ENCODE peak calls at places on chromosome 12, in eight cellular contexts. O, K, M, F, Y, Z, J and X are unnamed samples.

GRCh38 chr12:108850854-108851573 is 6.4 kb downstream of the SSH1 start:
- DNase-seq in K (peak), Y (peak), F (peak), M (peak), J (peak), O (peak), Z (no peak), X (no peak)

GRCh38 chr12:109291531-109292341 is 17.3 kb downstream of the FOXN4 start:
- DNase-seq in J (peak), M (no peak), Y (no peak), O (no peak), F (peak), K (no peak), Z (no peak), X (peak)

GRCh38 chr12:31859232-31859977 is 99.8 kb upstream of the RESF1 start:
- DNase-seq in J (no peak), Y (peak), F (no peak), K (no peak), M (peak), Z (no peak), O (no peak), X (no peak)

GRCh38 chr12:22083167-22083566 is 37.1 kb downstream of the CMAS start:
- DNase-seq in K (peak), J (no peak), M (no peak), Z (peak), O (no peak), F (peak), Y (peak), X (no peak)

GRCh38 chr12:29287622-29288021 is 93.3 kb downstream of the ERGIC2 start:
- DNase-seq in J (no peak), Y (no peak), F (no peak), O (no peak), M (no peak), Z (no peak), K (no peak), X (no peak)

GRCh38 chr12:94263011-94263786 is 114.8 kb downstream of the PLXNC1 start:
- DNase-seq in Z (no peak), M (peak), O (no peak), F (no peak), K (no peak), Y (peak), J (no peak), X (no peak)

GRCh38 chr12:712172-712863 is 40.1 kb upstream of the WNK1 start:
- DNase-seq in K (peak), F (no peak), O (no peak), Y (no peak), Z (no peak), J (no peak), M (no peak), X (no peak)

GRCh38 chr12:30345735-30346445 is 349.8 kb downstream of the IPO8 start:
- DNase-seq in Z (no peak), M (no peak), O (no peak), J (no peak), Y (no peak), K (no peak), F (peak), X (no peak)

GRCh38 chr12:114399664-114400211 is 6.2 kb downstream of the TBX5 start:
- DNase-seq in F (no peak), O (no peak), J (peak), K (no peak), Y (no peak), M (no peak), Z (no peak), X (no peak)

GRCh38 chr12:111180830-111181726 is 187.8 kb downstream of the PHETA1 start:
- DNase-seq in Z (peak), J (peak), M (peak), Y (no peak), O (no peak), F (no peak), K (no peak), X (no peak)

GRCh38 chr12:107402041-107403022 is 283.3 kb upstream of the PWP1 start:
- DNase-seq in O (peak), Z (peak), F (peak), M (peak), J (peak), Y (peak), K (peak), X (peak)

GRCh38 chr12:69331482-69331845 is 16.7 kb upstream of the LYZ start:
- DNase-seq in K (no peak), F (no peak), Z (no peak), J (no peak), Y (no peak), M (no peak), O (no peak), X (no peak)

GRCh38 chr12:84994436-84994835 is 41.6 kb downstream of the TSPAN19 start:
- DNase-seq in Y (no peak), Z (no peak), K (no peak), M (no peak), O (no peak), J (no peak), F (no peak), X (no peak)

GRCh38 chr12:59087077-59087673 is 166.9 kb upstream of the LRIG3 start:
- DNase-seq in M (no peak), Z (no peak), F (no peak), J (peak), O (no peak), Y (no peak), K (no peak), X (no peak)

GRCh38 chr12:66648336-66648735 is 30.5 kb downstream of the GRIP1 start:
- DNase-seq in F (peak), M (no peak), Z (no peak), O (no peak), Y (no peak), J (no peak), K (no peak), X (no peak)

GRCh38 chr12:115710104-115710564 is 567.4 kb downstream of the MED13L start:
- DNase-seq in F (peak), K (peak), O (peak), Z (peak), Y (no peak), M (no peak), J (no peak), X (no peak)

GRCh38 chr12:99271071-99271470 is 376.5 kb upstream of the GARIN6 start:
- DNase-seq in Z (no peak), J (no peak), M (no peak), Y (no peak), F (peak), K (no peak), O (no peak), X (no peak)

GRCh38 chr12:81021834-81022233 is 56.0 kb upstream of the ACSS3 start:
- DNase-seq in Y (no peak), M (no peak), J (no peak), O (no peak), K (peak), Z (no peak), F (peak), X (no peak)

GRCh38 chr12:56839489-56840442 is 76.6 kb downstream of the HSD17B6 start:
- DNase-seq in F (peak), Z (peak), J (peak), Y (peak), K (no peak), M (peak), O (peak), X (peak)

GRCh38 chr12:56836317-56836716 is 73.2 kb downstream of the HSD17B6 start:
- DNase-seq in Y (peak), Z (no peak), K (peak), J (no peak), O (no peak), F (peak), M (no peak), X (no peak)

GRCh38 chr12:56838602-56839488 is 75.7 kb downstream of the HSD17B6 start:
- DNase-seq in Z (no peak), F (peak), K (no peak), O (no peak), M (no peak), Y (no peak), J (no peak), X (no peak)

GRCh38 chr12:56834886-56835285 is 71.8 kb downstream of the HSD17B6 start:
- DNase-seq in Z (no peak), Y (no peak), K (no peak), M (no peak), O (no peak), F (no peak), J (no peak), X (no peak)

GRCh38 chr12:56836800-56837663 is 73.9 kb downstream of the HSD17B6 start:
- DNase-seq in M (no peak), Y (peak), O (no peak), K (peak), F (peak), Z (no peak), J (no peak), X (no peak)
- H3K4me3 ChIP-seq in M (no peak), Y (no peak), O (no peak), K (no peak), F (no peak), Z (no peak), J (no peak), X (no peak)

GRCh38 chr12:49954863-49955830 is 4.6 kb downstream of the AQP2 start:
- DNase-seq in F (no peak), K (no peak), Y (no peak), M (no peak), O (no peak), Z (no peak), J (peak), X (no peak)
- TF ChIP-seq CTCF in F (no peak), K (no peak), Y (no peak), M (no peak), O (no peak), Z (no peak), J (no peak), X (no peak)

GRCh38 chr12:96035283-96036236 is at the start of gene LTA4H:
- DNase-seq in F (peak), J (peak), K (peak), O (peak), M (peak), Z (peak), Y (peak), X (peak)
- H3K27ac ChIP-seq in F (peak), J (peak), K (peak), O (peak), M (peak), Z (peak), Y (peak), X (peak)

GRCh38 chr12:102992720-102993119 is 35.2 kb downstream of the ASCL1 start:
- DNase-seq in Z (no peak), J (no peak), M (no peak), F (no peak), Y (no peak), K (no peak), O (no peak), X (no peak)

GRCh38 chr12:102990419-102990818 is 32.9 kb downstream of the ASCL1 start:
- DNase-seq in F (no peak), J (peak), Z (no peak), K (no peak), M (no peak), O (no peak), Y (no peak), X (no peak)

GRCh38 chr12:102993537-102993936 is 36.1 kb downstream of the ASCL1 start:
- DNase-seq in J (no peak), Z (no peak), K (no peak), F (no peak), Y (no peak), O (no peak), M (no peak), X (no peak)

GRCh38 chr12:102995372-102995771 is 37.9 kb downstream of the ASCL1 start:
- DNase-seq in M (no peak), F (no peak), K (no peak), J (no peak), Z (no peak), Y (no peak), O (no peak), X (no peak)

DNA sequence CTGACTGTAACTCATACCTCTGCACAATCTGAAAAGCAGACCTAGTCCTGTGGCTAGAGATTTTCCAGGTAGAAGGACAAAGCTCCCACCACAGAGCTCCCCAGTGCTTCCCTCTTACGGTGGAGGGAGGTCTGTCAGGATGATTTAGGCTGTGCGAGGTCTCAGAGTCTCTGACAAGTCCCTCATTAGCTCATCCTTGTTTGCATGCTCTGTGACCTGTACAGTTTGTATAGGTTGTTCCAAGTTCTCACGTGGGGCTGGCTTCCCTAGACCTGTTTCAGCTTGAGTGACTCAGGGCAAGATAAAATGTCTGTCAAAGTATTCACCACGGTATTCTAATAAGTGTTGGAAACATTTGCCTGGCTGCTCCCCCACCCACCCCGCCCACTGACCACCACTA is 34.8 kb downstream of the ASCL1 start:
- DNase-seq in M (no peak), F (no peak), K (no peak), O (no peak), J (no peak), Y (no peak), Z (no peak), X (no peak)
- H3K4me3 ChIP-seq in M (no peak), F (no peak), K (no peak), O (no peak), J (no peak), Y (no peak), Z (no peak), X (no peak)

GRCh38 chr12:104290855-104291254 is 12.7 kb upstream of the EID3 start:
- DNase-seq in J (no peak), K (no peak), O (no peak), Y (no peak), M (no peak), Z (no peak), F (no peak), X (no peak)

GRCh38 chr12:104290320-104290719 is 13.2 kb upstream of the EID3 start:
- DNase-seq in K (no peak), Z (no peak), Y (no peak), J (no peak), M (no peak), F (no peak), O (no peak), X (no peak)

GRCh38 chr12:104285740-104286537 is 17.6 kb upstream of the EID3 start:
- DNase-seq in F (peak), K (no peak), Z (no peak), J (no peak), Y (peak), O (no peak), M (no peak), X (no peak)

GRCh38 chr12:104288635-104289258 is 14.8 kb upstream of the EID3 start:
- DNase-seq in Z (peak), M (peak), J (peak), K (peak), Y (peak), F (peak), O (peak), X (peak)

GRCh38 chr12:104286538-104287482 is 16.7 kb upstream of the EID3 start:
- DNase-seq in M (peak), Z (peak), K (peak), O (peak), F (peak), J (peak), Y (peak), X (peak)
- TF ChIP-seq CTCF in M (no peak), Z (no peak), K (no peak), O (no peak), F (no peak), J (no peak), Y (peak), X (no peak)